ENCODE peak calls at places on chromosomes 13 and 19, in nine cellular contexts. One of them, this sample, is unnamed.

GRCh38 chr19:49243726-49244125 is 81.3 kb downstream of the SLC6A16 start:
- DNase-seq in iris pigment epithelial cell: no peak
- DNase-seq in NCI-H446: no peak
- DNase-seq in Peyer's patch: no peak
- DNase-seq in mesendoderm: no peak
- DNase-seq in astrocyte of the spinal cord: no peak
- DNase-seq in glutamatergic neuron: no peak
- DNase-seq in AG04450: no peak
- DNase-seq in cardiac muscle cell: no peak
- DNase-seq in this sample: no peak

GRCh38 chr13:95707442-95708389 is 30.8 kb downstream of the DNAJC3 start:
- DNase-seq in iris pigment epithelial cell: no peak
- DNase-seq in cardiac muscle cell: no peak
- DNase-seq in mesendoderm: no peak
- DNase-seq in Peyer's patch: no peak
- DNase-seq in astrocyte of the spinal cord: no peak
- DNase-seq in glutamatergic neuron: no peak
- DNase-seq in NCI-H446: no peak
- DNase-seq in AG04450: no peak
- DNase-seq in this sample: no peak

GRCh38 chr13:98548230-98548629 is 28.7 kb downstream of the STK24 start:
- DNase-seq in cardiac muscle cell: no peak
- DNase-seq in AG04450: no peak
- DNase-seq in glutamatergic neuron: no peak
- DNase-seq in iris pigment epithelial cell: no peak
- DNase-seq in Peyer's patch: no peak
- DNase-seq in NCI-H446: no peak
- DNase-seq in astrocyte of the spinal cord: no peak
- DNase-seq in mesendoderm: no peak
- DNase-seq in this sample: no peak

GRCh38 chr13:31042084-31042483 is 109.6 kb downstream of the TEX26 start:
- DNase-seq in glutamatergic neuron: no peak
- DNase-seq in iris pigment epithelial cell: no peak
- DNase-seq in NCI-H446: no peak
- DNase-seq in cardiac muscle cell: no peak
- DNase-seq in astrocyte of the spinal cord: no peak
- DNase-seq in AG04450: no peak
- DNase-seq in Peyer's patch: no peak
- DNase-seq in mesendoderm: no peak
- DNase-seq in this sample: no peak

GRCh38 chr13:74062933-74063332 is 71.3 kb downstream of the KLF12 start:
- DNase-seq in NCI-H446: no peak
- DNase-seq in Peyer's patch: no peak
- DNase-seq in AG04450: no peak
- DNase-seq in glutamatergic neuron: no peak
- DNase-seq in astrocyte of the spinal cord: peak; percentile 68
- DNase-seq in cardiac muscle cell: peak; percentile 46
- DNase-seq in mesendoderm: no peak
- DNase-seq in iris pigment epithelial cell: peak; percentile 72
- DNase-seq in this sample: no peak

GRCh38 chr19:610801-611505 is 21.3 kb downstream of the HCN2 start:
- DNase-seq in cardiac muscle cell: no peak
- DNase-seq in astrocyte of the spinal cord: peak; percentile 97
- DNase-seq in NCI-H446: no peak
- DNase-seq in iris pigment epithelial cell: peak; percentile 91
- DNase-seq in AG04450: peak; percentile 33
- DNase-seq in glutamatergic neuron: peak; percentile 83
- DNase-seq in Peyer's patch: no peak
- DNase-seq in mesendoderm: no peak
- DNase-seq in this sample: no peak

GRCh38 chr19:12913871-12914690 is 5.0 kb downstream of the SYCE2 start:
- DNase-seq in Peyer's patch: no peak
- DNase-seq in AG04450: no peak
- DNase-seq in NCI-H446: peak; percentile 60
- DNase-seq in glutamatergic neuron: no peak
- DNase-seq in astrocyte of the spinal cord: no peak
- DNase-seq in cardiac muscle cell: no peak
- DNase-seq in mesendoderm: peak; percentile 59
- DNase-seq in iris pigment epithelial cell: no peak
- DNase-seq in this sample: no peak

GRCh38 chr13:98959775-98960325 is 18.0 kb downstream of the DOCK9 start:
- DNase-seq in glutamatergic neuron: no peak
- DNase-seq in NCI-H446: no peak
- DNase-seq in astrocyte of the spinal cord: no peak
- DNase-seq in cardiac muscle cell: no peak
- DNase-seq in AG04450: no peak
- DNase-seq in iris pigment epithelial cell: no peak
- DNase-seq in Peyer's patch: no peak
- DNase-seq in mesendoderm: no peak
- DNase-seq in this sample: no peak

GRCh38 chr19:5148794-5149190 is 179.9 kb downstream of the KDM4B start:
- DNase-seq in NCI-H446: no peak
- DNase-seq in astrocyte of the spinal cord: no peak
- DNase-seq in glutamatergic neuron: peak; percentile 21
- DNase-seq in AG04450: no peak
- DNase-seq in iris pigment epithelial cell: no peak
- DNase-seq in mesendoderm: no peak
- DNase-seq in cardiac muscle cell: no peak
- DNase-seq in Peyer's patch: no peak
- DNase-seq in this sample: no peak

GRCh38 chr19:12749938-12750521 is 1.6 kb upstream of the BEST2 start:
- DNase-seq in iris pigment epithelial cell: peak; percentile 74
- DNase-seq in Peyer's patch: peak; percentile 81
- DNase-seq in cardiac muscle cell: no peak
- DNase-seq in mesendoderm: no peak
- DNase-seq in AG04450: no peak
- DNase-seq in NCI-H446: no peak
- DNase-seq in glutamatergic neuron: peak; percentile 45
- DNase-seq in astrocyte of the spinal cord: peak; percentile 24
- DNase-seq in this sample: peak; percentile 79

GRCh38 chr19:29571181-29571580 is 34.9 kb upstream of the POP4 start:
- DNase-seq in mesendoderm: no peak
- DNase-seq in AG04450: no peak
- DNase-seq in astrocyte of the spinal cord: no peak
- DNase-seq in iris pigment epithelial cell: no peak
- DNase-seq in Peyer's patch: no peak
- DNase-seq in glutamatergic neuron: no peak
- DNase-seq in cardiac muscle cell: no peak
- DNase-seq in NCI-H446: no peak
- DNase-seq in this sample: no peak

GRCh38 chr13:91647361-91647970 is 249.0 kb downstream of the GPC5 start:
- DNase-seq in astrocyte of the spinal cord: peak; percentile 56
- DNase-seq in iris pigment epithelial cell: no peak
- DNase-seq in glutamatergic neuron: peak; percentile 53
- DNase-seq in NCI-H446: peak; percentile 63
- DNase-seq in AG04450: no peak
- DNase-seq in cardiac muscle cell: no peak
- DNase-seq in Peyer's patch: no peak
- DNase-seq in mesendoderm: peak; percentile 80
- DNase-seq in this sample: no peak

GRCh38 chr19:32458500-32459123 is 53.0 kb downstream of the DPY19L3 start:
- DNase-seq in iris pigment epithelial cell: peak; percentile 15
- DNase-seq in AG04450: no peak
- DNase-seq in Peyer's patch: no peak
- DNase-seq in cardiac muscle cell: no peak
- DNase-seq in NCI-H446: no peak
- DNase-seq in astrocyte of the spinal cord: no peak
- DNase-seq in mesendoderm: no peak
- DNase-seq in glutamatergic neuron: no peak
- DNase-seq in this sample: peak; percentile 19

GRCh38 chr13:110326263-110326904 is 19.3 kb downstream of the COL4A2 start:
- DNase-seq in NCI-H446: no peak
- DNase-seq in iris pigment epithelial cell: no peak
- DNase-seq in astrocyte of the spinal cord: no peak
- DNase-seq in glutamatergic neuron: no peak
- DNase-seq in cardiac muscle cell: no peak
- DNase-seq in mesendoderm: no peak
- DNase-seq in Peyer's patch: no peak
- DNase-seq in AG04450: no peak
- DNase-seq in this sample: no peak

GRCh38 chr19:16605552-16605951 is 22.5 kb downstream of the MED26 start:
- DNase-seq in mesendoderm: no peak
- DNase-seq in cardiac muscle cell: no peak
- DNase-seq in astrocyte of the spinal cord: no peak
- DNase-seq in Peyer's patch: no peak
- DNase-seq in glutamatergic neuron: no peak
- DNase-seq in iris pigment epithelial cell: no peak
- DNase-seq in AG04450: no peak
- DNase-seq in NCI-H446: peak; percentile 42
- DNase-seq in this sample: no peak

GRCh38 chr19:1173160-1173844 is 766 bp downstream of the SBNO2 start:
- DNase-seq in astrocyte of the spinal cord: no peak
- DNase-seq in glutamatergic neuron: no peak
- DNase-seq in cardiac muscle cell: no peak
- DNase-seq in Peyer's patch: no peak
- DNase-seq in NCI-H446: peak; percentile 15
- DNase-seq in iris pigment epithelial cell: peak; percentile 27
- DNase-seq in mesendoderm: no peak
- DNase-seq in AG04450: no peak
- DNase-seq in this sample: no peak

GRCh38 chr13:27830010-27830409 is 37.7 kb downstream of the GSX1 start:
- DNase-seq in glutamatergic neuron: peak; percentile 80
- DNase-seq in AG04450: no peak
- DNase-seq in cardiac muscle cell: peak; percentile 80
- DNase-seq in Peyer's patch: peak; percentile 82
- DNase-seq in astrocyte of the spinal cord: peak; percentile 15
- DNase-seq in NCI-H446: peak; percentile 33
- DNase-seq in mesendoderm: peak; percentile 57
- DNase-seq in iris pigment epithelial cell: peak; percentile 24
- DNase-seq in this sample: no peak

GRCh38 chr13:100636441-100636840 is 38.2 kb downstream of the TMTC4 start:
- DNase-seq in Peyer's patch: no peak
- DNase-seq in AG04450: no peak
- DNase-seq in cardiac muscle cell: no peak
- DNase-seq in iris pigment epithelial cell: no peak
- DNase-seq in NCI-H446: no peak
- DNase-seq in astrocyte of the spinal cord: no peak
- DNase-seq in mesendoderm: no peak
- DNase-seq in glutamatergic neuron: no peak
- DNase-seq in this sample: no peak

GRCh38 chr13:51781246-51782022 is 22.5 kb downstream of the DHRS12 start:
- DNase-seq in Peyer's patch: no peak
- DNase-seq in iris pigment epithelial cell: peak; percentile 50
- DNase-seq in AG04450: no peak
- DNase-seq in NCI-H446: no peak
- DNase-seq in astrocyte of the spinal cord: peak; percentile 44
- DNase-seq in cardiac muscle cell: peak; percentile 58
- DNase-seq in glutamatergic neuron: no peak
- DNase-seq in mesendoderm: peak; percentile 78
- DNase-seq in this sample: peak; percentile 64

GRCh38 chr19:1855828-1856255 is 7.5 kb downstream of the KLF16 start:
- DNase-seq in NCI-H446: no peak
- DNase-seq in mesendoderm: no peak
- DNase-seq in astrocyte of the spinal cord: no peak
- DNase-seq in Peyer's patch: no peak
- DNase-seq in iris pigment epithelial cell: no peak
- DNase-seq in glutamatergic neuron: no peak
- DNase-seq in AG04450: no peak
- DNase-seq in cardiac muscle cell: no peak
- DNase-seq in this sample: no peak

GRCh38 chr19:10553943-10554381 is 10.3 kb downstream of the ATG4D start:
- DNase-seq in astrocyte of the spinal cord: no peak
- DNase-seq in cardiac muscle cell: no peak
- DNase-seq in Peyer's patch: no peak
- DNase-seq in AG04450: no peak
- DNase-seq in iris pigment epithelial cell: no peak
- DNase-seq in glutamatergic neuron: no peak
- DNase-seq in NCI-H446: no peak
- DNase-seq in mesendoderm: no peak
- DNase-seq in this sample: peak; percentile 88

GRCh38 chr13:51324714-51325440 is 14.6 kb upstream of the SERPINE3 start:
- DNase-seq in AG04450: no peak
- DNase-seq in NCI-H446: no peak
- DNase-seq in cardiac muscle cell: no peak
- DNase-seq in Peyer's patch: no peak
- DNase-seq in iris pigment epithelial cell: no peak
- DNase-seq in astrocyte of the spinal cord: no peak
- DNase-seq in glutamatergic neuron: no peak
- DNase-seq in mesendoderm: no peak
- DNase-seq in this sample: no peak

GRCh38 chr19:31263317-31263716 is 85.9 kb downstream of the TSHZ3 start:
- DNase-seq in mesendoderm: peak; percentile 14
- DNase-seq in iris pigment epithelial cell: no peak
- DNase-seq in glutamatergic neuron: no peak
- DNase-seq in astrocyte of the spinal cord: no peak
- DNase-seq in Peyer's patch: no peak
- DNase-seq in cardiac muscle cell: no peak
- DNase-seq in NCI-H446: no peak
- DNase-seq in AG04450: no peak
- DNase-seq in this sample: no peak

GRCh38 chr19:45638930-45639729 is at the start of gene EML2:
- DNase-seq in NCI-H446: peak; percentile 68
- DNase-seq in Peyer's patch: peak; percentile 78
- DNase-seq in astrocyte of the spinal cord: peak; percentile 28
- DNase-seq in iris pigment epithelial cell: peak; percentile 17
- DNase-seq in mesendoderm: peak; percentile 89
- DNase-seq in glutamatergic neuron: peak; percentile 60
- DNase-seq in cardiac muscle cell: peak; percentile 85
- DNase-seq in AG04450: no peak
- DNase-seq in this sample: peak; percentile 15

GRCh38 chr19:57558525-57558924 is 1.1 kb downstream of the ZNF550 start:
- DNase-seq in NCI-H446: no peak
- DNase-seq in AG04450: no peak
- DNase-seq in mesendoderm: peak; percentile 51
- DNase-seq in cardiac muscle cell: peak; percentile 23
- DNase-seq in glutamatergic neuron: no peak
- DNase-seq in astrocyte of the spinal cord: peak; percentile 28
- DNase-seq in iris pigment epithelial cell: peak; percentile 25
- DNase-seq in Peyer's patch: no peak
- DNase-seq in this sample: peak; percentile 8

GRCh38 chr19:50328257-50329145 is 676 bp downstream of the KCNC3 start:
- DNase-seq in NCI-H446: peak; percentile 74
- DNase-seq in cardiac muscle cell: peak; percentile 48
- DNase-seq in astrocyte of the spinal cord: no peak
- DNase-seq in mesendoderm: peak; percentile 36
- DNase-seq in AG04450: no peak
- DNase-seq in iris pigment epithelial cell: no peak
- DNase-seq in glutamatergic neuron: peak; percentile 68
- DNase-seq in Peyer's patch: peak; percentile 53
- DNase-seq in this sample: no peak

GRCh38 chr13:106714271-106714670 is 146.3 kb upstream of the ARGLU1 start:
- DNase-seq in cardiac muscle cell: no peak
- DNase-seq in mesendoderm: peak; percentile 32
- DNase-seq in NCI-H446: no peak
- DNase-seq in astrocyte of the spinal cord: no peak
- DNase-seq in Peyer's patch: no peak
- DNase-seq in iris pigment epithelial cell: no peak
- DNase-seq in AG04450: no peak
- DNase-seq in glutamatergic neuron: no peak
- DNase-seq in this sample: peak; percentile 7

GRCh38 chr19:29372921-29373797 is 152.6 kb upstream of the VSTM2B start:
- DNase-seq in cardiac muscle cell: no peak
- DNase-seq in astrocyte of the spinal cord: no peak
- DNase-seq in mesendoderm: no peak
- DNase-seq in iris pigment epithelial cell: no peak
- DNase-seq in Peyer's patch: peak; percentile 30
- DNase-seq in AG04450: no peak
- DNase-seq in NCI-H446: no peak
- DNase-seq in glutamatergic neuron: no peak
- DNase-seq in this sample: no peak

GRCh38 chr19:6047741-6048231 is 62.5 kb downstream of the RFX2 start:
- DNase-seq in iris pigment epithelial cell: peak; percentile 48
- DNase-seq in cardiac muscle cell: peak; percentile 70
- DNase-seq in astrocyte of the spinal cord: peak; percentile 49
- DNase-seq in AG04450: no peak
- DNase-seq in glutamatergic neuron: peak; percentile 64
- DNase-seq in NCI-H446: peak; percentile 38
- DNase-seq in Peyer's patch: peak; percentile 40
- DNase-seq in mesendoderm: peak; percentile 83
- DNase-seq in this sample: peak; percentile 49

GRCh38 chr13:78197231-78197630 is 278.6 kb upstream of the EDNRB start:
- DNase-seq in astrocyte of the spinal cord: no peak
- DNase-seq in mesendoderm: no peak
- DNase-seq in cardiac muscle cell: no peak
- DNase-seq in iris pigment epithelial cell: no peak
- DNase-seq in AG04450: no peak
- DNase-seq in Peyer's patch: no peak
- DNase-seq in NCI-H446: no peak
- DNase-seq in glutamatergic neuron: no peak
- DNase-seq in this sample: peak; percentile 26

GRCh38 chr19:11254662-11255061 is 7.7 kb downstream of the DOCK6 start:
- DNase-seq in glutamatergic neuron: no peak
- DNase-seq in iris pigment epithelial cell: no peak
- DNase-seq in Peyer's patch: no peak
- DNase-seq in cardiac muscle cell: no peak
- DNase-seq in astrocyte of the spinal cord: no peak
- DNase-seq in AG04450: no peak
- DNase-seq in NCI-H446: no peak
- DNase-seq in mesendoderm: no peak
- DNase-seq in this sample: no peak